ENCODE peak calls at places on chromosome 13, in nine cellular contexts. One of them, this sample, is unnamed.

GRCh38 chr13:94327318-94327717 is 152.2 kb downstream of the DCT start:
- DNase-seq in CD8-positive, alpha-beta memory T cell: peak
- DNase-seq in ureter: no peak
- DNase-seq in tibial artery: no peak
- DNase-seq in naive B cell: peak
- DNase-seq in GDM1: no peak
- DNase-seq in hypothalamus: no peak
- DNase-seq in pancreas: no peak
- DNase-seq in stimulated activated CD4-positive, alpha-beta T cell treated with anti-CD3 and anti-CD28 coated beads, Interleukin-15, amount 100 ng/mL, for 1 hour: no peak
- DNase-seq in this sample: no peak

GRCh38 chr13:90154311-90154960 is 1193.1 kb upstream of the MIR17HG start:
- DNase-seq in CD8-positive, alpha-beta memory T cell: no peak
- DNase-seq in ureter: no peak
- DNase-seq in tibial artery: no peak
- DNase-seq in naive B cell: no peak
- DNase-seq in GDM1: no peak
- DNase-seq in hypothalamus: no peak
- DNase-seq in pancreas: no peak
- DNase-seq in stimulated activated CD4-positive, alpha-beta T cell treated with anti-CD3 and anti-CD28 coated beads, Interleukin-15, amount 100 ng/mL, for 1 hour: no peak
- DNase-seq in this sample: no peak

GRCh38 chr13:74187564-74187963 is 53.4 kb upstream of the KLF12 start:
- DNase-seq in CD8-positive, alpha-beta memory T cell: no peak
- DNase-seq in ureter: no peak
- DNase-seq in tibial artery: no peak
- DNase-seq in naive B cell: no peak
- DNase-seq in GDM1: no peak
- DNase-seq in hypothalamus: no peak
- DNase-seq in pancreas: no peak
- DNase-seq in stimulated activated CD4-positive, alpha-beta T cell treated with anti-CD3 and anti-CD28 coated beads, Interleukin-15, amount 100 ng/mL, for 1 hour: no peak
- DNase-seq in this sample: no peak

GRCh38 chr13:102440259-102440936 is 38.5 kb upstream of the FGF14 start:
- DNase-seq in CD8-positive, alpha-beta memory T cell: no peak
- DNase-seq in ureter: peak
- DNase-seq in tibial artery: no peak
- DNase-seq in naive B cell: no peak
- DNase-seq in GDM1: no peak
- DNase-seq in hypothalamus: no peak
- DNase-seq in pancreas: peak
- DNase-seq in stimulated activated CD4-positive, alpha-beta T cell treated with anti-CD3 and anti-CD28 coated beads, Interleukin-15, amount 100 ng/mL, for 1 hour: no peak
- DNase-seq in this sample: no peak

GRCh38 chr13:46975173-46975572 is 78.3 kb upstream of the HTR2A start:
- DNase-seq in CD8-positive, alpha-beta memory T cell: no peak
- DNase-seq in ureter: no peak
- DNase-seq in tibial artery: no peak
- DNase-seq in naive B cell: no peak
- DNase-seq in GDM1: no peak
- DNase-seq in hypothalamus: no peak
- DNase-seq in pancreas: no peak
- DNase-seq in stimulated activated CD4-positive, alpha-beta T cell treated with anti-CD3 and anti-CD28 coated beads, Interleukin-15, amount 100 ng/mL, for 1 hour: no peak
- DNase-seq in this sample: no peak

GRCh38 chr13:51271528-51272070 is 49.4 kb downstream of the FAM124A start:
- DNase-seq in CD8-positive, alpha-beta memory T cell: no peak
- DNase-seq in ureter: no peak
- DNase-seq in tibial artery: no peak
- DNase-seq in naive B cell: no peak
- DNase-seq in GDM1: no peak
- DNase-seq in hypothalamus: no peak
- DNase-seq in pancreas: no peak
- DNase-seq in stimulated activated CD4-positive, alpha-beta T cell treated with anti-CD3 and anti-CD28 coated beads, Interleukin-15, amount 100 ng/mL, for 1 hour: no peak
- DNase-seq in this sample: no peak

GRCh38 chr13:41408061-41408460 is 49.3 kb upstream of the RGCC start:
- DNase-seq in CD8-positive, alpha-beta memory T cell: no peak
- DNase-seq in ureter: no peak
- DNase-seq in tibial artery: no peak
- DNase-seq in naive B cell: no peak
- DNase-seq in GDM1: no peak
- DNase-seq in hypothalamus: no peak
- DNase-seq in pancreas: no peak
- DNase-seq in stimulated activated CD4-positive, alpha-beta T cell treated with anti-CD3 and anti-CD28 coated beads, Interleukin-15, amount 100 ng/mL, for 1 hour: no peak
- DNase-seq in this sample: no peak

GRCh38 chr13:97810152-97810551 is 143.3 kb upstream of the IPO5 start:
- DNase-seq in CD8-positive, alpha-beta memory T cell: no peak
- DNase-seq in ureter: no peak
- DNase-seq in tibial artery: no peak
- DNase-seq in naive B cell: no peak
- DNase-seq in GDM1: no peak
- DNase-seq in hypothalamus: no peak
- DNase-seq in pancreas: no peak
- DNase-seq in stimulated activated CD4-positive, alpha-beta T cell treated with anti-CD3 and anti-CD28 coated beads, Interleukin-15, amount 100 ng/mL, for 1 hour: no peak
- DNase-seq in this sample: no peak

GRCh38 chr13:111559612-111560423 is 239.4 kb downstream of the TEX29 start:
- DNase-seq in CD8-positive, alpha-beta memory T cell: no peak
- DNase-seq in ureter: no peak
- DNase-seq in tibial artery: no peak
- DNase-seq in naive B cell: no peak
- DNase-seq in GDM1: no peak
- DNase-seq in hypothalamus: no peak
- DNase-seq in pancreas: no peak
- DNase-seq in stimulated activated CD4-positive, alpha-beta T cell treated with anti-CD3 and anti-CD28 coated beads, Interleukin-15, amount 100 ng/mL, for 1 hour: no peak
- DNase-seq in this sample: no peak

GRCh38 chr13:113148407-113148806 is 10.0 kb upstream of the PROZ start:
- DNase-seq in CD8-positive, alpha-beta memory T cell: no peak
- DNase-seq in ureter: no peak
- DNase-seq in tibial artery: no peak
- DNase-seq in naive B cell: no peak
- DNase-seq in GDM1: no peak
- DNase-seq in hypothalamus: no peak
- DNase-seq in pancreas: no peak
- DNase-seq in stimulated activated CD4-positive, alpha-beta T cell treated with anti-CD3 and anti-CD28 coated beads, Interleukin-15, amount 100 ng/mL, for 1 hour: no peak
- DNase-seq in this sample: no peak

GRCh38 chr13:48009298-48009697 is 8.2 kb upstream of the SUCLA2 start:
- DNase-seq in CD8-positive, alpha-beta memory T cell: no peak
- DNase-seq in ureter: no peak
- DNase-seq in tibial artery: no peak
- DNase-seq in naive B cell: no peak
- DNase-seq in GDM1: no peak
- DNase-seq in hypothalamus: no peak
- DNase-seq in pancreas: no peak
- DNase-seq in stimulated activated CD4-positive, alpha-beta T cell treated with anti-CD3 and anti-CD28 coated beads, Interleukin-15, amount 100 ng/mL, for 1 hour: no peak
- DNase-seq in this sample: peak

GRCh38 chr13:30119476-30119875 is 187.9 kb downstream of the KATNAL1 start:
- DNase-seq in CD8-positive, alpha-beta memory T cell: peak
- DNase-seq in ureter: no peak
- DNase-seq in tibial artery: no peak
- DNase-seq in naive B cell: no peak
- DNase-seq in GDM1: no peak
- DNase-seq in hypothalamus: no peak
- DNase-seq in pancreas: no peak
- DNase-seq in stimulated activated CD4-positive, alpha-beta T cell treated with anti-CD3 and anti-CD28 coated beads, Interleukin-15, amount 100 ng/mL, for 1 hour: no peak
- DNase-seq in this sample: no peak

GRCh38 chr13:50152224-50152623 is 137.0 kb downstream of the KCNRG start:
- DNase-seq in CD8-positive, alpha-beta memory T cell: no peak
- DNase-seq in ureter: no peak
- DNase-seq in tibial artery: no peak
- DNase-seq in naive B cell: no peak
- DNase-seq in GDM1: no peak
- DNase-seq in hypothalamus: no peak
- DNase-seq in pancreas: no peak
- DNase-seq in stimulated activated CD4-positive, alpha-beta T cell treated with anti-CD3 and anti-CD28 coated beads, Interleukin-15, amount 100 ng/mL, for 1 hour: no peak
- DNase-seq in this sample: no peak

GRCh38 chr13:69545500-69546025 is 562.1 kb upstream of the ATXN8OS start:
- DNase-seq in CD8-positive, alpha-beta memory T cell: no peak
- DNase-seq in ureter: no peak
- DNase-seq in tibial artery: no peak
- DNase-seq in naive B cell: no peak
- DNase-seq in GDM1: no peak
- DNase-seq in hypothalamus: no peak
- DNase-seq in pancreas: no peak
- DNase-seq in stimulated activated CD4-positive, alpha-beta T cell treated with anti-CD3 and anti-CD28 coated beads, Interleukin-15, amount 100 ng/mL, for 1 hour: no peak
- DNase-seq in this sample: no peak

This sample was measured in GF-D8.